ENCODE peak calls at places on chromosomes 16 and 17, in four cellular contexts. One of them, this sample, is unnamed.

GRCh38 chr17:35022536-35023063 is 40.9 kb downstream of the RFFL start:
- DNase-seq in NCI-H1092 treated with DMSO at 0.1 percent for 48 hours: peak; percentile 89
- DNase-seq in stimulated activated naive CD8-positive, alpha-beta T cell treated with anti-CD3 and anti-CD28 coated beads, Interleukin-15, Interleukin-2, amounts not matched to agents 100 U/mL and 50 U/mL, for 24 hours: peak; percentile 79
- DNase-seq in GM04503: peak; percentile 45
- DNase-seq in this sample: peak; percentile 95

GRCh38 chr17:31550389-31551056 is 159.0 kb downstream of the RAB11FIP4 start:
- DNase-seq in NCI-H1092 treated with DMSO at 0.1 percent for 48 hours: no peak
- DNase-seq in stimulated activated naive CD8-positive, alpha-beta T cell treated with anti-CD3 and anti-CD28 coated beads, Interleukin-15, Interleukin-2, amounts not matched to agents 100 U/mL and 50 U/mL, for 24 hours: no peak
- DNase-seq in GM04503: no peak
- DNase-seq in this sample: no peak

GRCh38 chr16:87324411-87325275 is 7.5 kb upstream of the C16orf95 start:
- DNase-seq in NCI-H1092 treated with DMSO at 0.1 percent for 48 hours: peak; percentile 46
- DNase-seq in stimulated activated naive CD8-positive, alpha-beta T cell treated with anti-CD3 and anti-CD28 coated beads, Interleukin-15, Interleukin-2, amounts not matched to agents 100 U/mL and 50 U/mL, for 24 hours: peak; percentile 47
- DNase-seq in GM04503: no peak
- DNase-seq in this sample: no peak

GRCh38 chr16:57720142-57720575 is 15.4 kb upstream of the KATNB1 start:
- DNase-seq in NCI-H1092 treated with DMSO at 0.1 percent for 48 hours: peak; percentile 15
- DNase-seq in stimulated activated naive CD8-positive, alpha-beta T cell treated with anti-CD3 and anti-CD28 coated beads, Interleukin-15, Interleukin-2, amounts not matched to agents 100 U/mL and 50 U/mL, for 24 hours: peak; percentile 64
- DNase-seq in GM04503: peak; percentile 4
- DNase-seq in this sample: peak; percentile 42

GRCh38 chr16:15636392-15636873 is 6.5 kb downstream of the MARF1 start:
- DNase-seq in NCI-H1092 treated with DMSO at 0.1 percent for 48 hours: no peak
- DNase-seq in stimulated activated naive CD8-positive, alpha-beta T cell treated with anti-CD3 and anti-CD28 coated beads, Interleukin-15, Interleukin-2, amounts not matched to agents 100 U/mL and 50 U/mL, for 24 hours: no peak
- DNase-seq in GM04503: no peak
- DNase-seq in this sample: no peak

GRCh38 chr17:65385726-65386125 is 175.7 kb downstream of the AXIN2 start:
- DNase-seq in NCI-H1092 treated with DMSO at 0.1 percent for 48 hours: no peak
- DNase-seq in stimulated activated naive CD8-positive, alpha-beta T cell treated with anti-CD3 and anti-CD28 coated beads, Interleukin-15, Interleukin-2, amounts not matched to agents 100 U/mL and 50 U/mL, for 24 hours: no peak
- DNase-seq in GM04503: no peak
- DNase-seq in this sample: no peak

GRCh38 chr17:70859829-70860228 is 690.5 kb downstream of the KCNJ2 start:
- DNase-seq in NCI-H1092 treated with DMSO at 0.1 percent for 48 hours: no peak
- DNase-seq in stimulated activated naive CD8-positive, alpha-beta T cell treated with anti-CD3 and anti-CD28 coated beads, Interleukin-15, Interleukin-2, amounts not matched to agents 100 U/mL and 50 U/mL, for 24 hours: no peak
- DNase-seq in GM04503: no peak
- DNase-seq in this sample: no peak

GRCh38 chr17:66952031-66952524 is 12.4 kb upstream of the CACNG4 start:
- DNase-seq in NCI-H1092 treated with DMSO at 0.1 percent for 48 hours: no peak
- DNase-seq in stimulated activated naive CD8-positive, alpha-beta T cell treated with anti-CD3 and anti-CD28 coated beads, Interleukin-15, Interleukin-2, amounts not matched to agents 100 U/mL and 50 U/mL, for 24 hours: no peak
- DNase-seq in GM04503: peak; percentile 82
- DNase-seq in this sample: peak; percentile 71

GRCh38 chr16:48538746-48539484 is 71.1 kb downstream of the N4BP1 start:
- DNase-seq in NCI-H1092 treated with DMSO at 0.1 percent for 48 hours: no peak
- DNase-seq in stimulated activated naive CD8-positive, alpha-beta T cell treated with anti-CD3 and anti-CD28 coated beads, Interleukin-15, Interleukin-2, amounts not matched to agents 100 U/mL and 50 U/mL, for 24 hours: peak; percentile 21
- DNase-seq in GM04503: no peak
- DNase-seq in this sample: no peak

GRCh38 chr17:53570731-53571130 is 252.0 kb upstream of the KIF2B start:
- DNase-seq in NCI-H1092 treated with DMSO at 0.1 percent for 48 hours: no peak
- DNase-seq in stimulated activated naive CD8-positive, alpha-beta T cell treated with anti-CD3 and anti-CD28 coated beads, Interleukin-15, Interleukin-2, amounts not matched to agents 100 U/mL and 50 U/mL, for 24 hours: no peak
- DNase-seq in GM04503: no peak
- DNase-seq in this sample: no peak

GRCh38 chr17:21177854-21178600 is 35.9 kb downstream of the TMEM11 start:
- DNase-seq in NCI-H1092 treated with DMSO at 0.1 percent for 48 hours: no peak
- DNase-seq in stimulated activated naive CD8-positive, alpha-beta T cell treated with anti-CD3 and anti-CD28 coated beads, Interleukin-15, Interleukin-2, amounts not matched to agents 100 U/mL and 50 U/mL, for 24 hours: no peak
- DNase-seq in GM04503: no peak
- DNase-seq in this sample: no peak

GRCh38 chr17:63696381-63696961 is 3.5 kb downstream of the LIMD2 start:
- DNase-seq in NCI-H1092 treated with DMSO at 0.1 percent for 48 hours: no peak
- DNase-seq in stimulated activated naive CD8-positive, alpha-beta T cell treated with anti-CD3 and anti-CD28 coated beads, Interleukin-15, Interleukin-2, amounts not matched to agents 100 U/mL and 50 U/mL, for 24 hours: peak; percentile 44
- DNase-seq in GM04503: no peak
- DNase-seq in this sample: peak; percentile 21

GRCh38 chr17:51298508-51299371 is 38.4 kb downstream of the UTP18 start:
- DNase-seq in NCI-H1092 treated with DMSO at 0.1 percent for 48 hours: peak; percentile 2
- DNase-seq in stimulated activated naive CD8-positive, alpha-beta T cell treated with anti-CD3 and anti-CD28 coated beads, Interleukin-15, Interleukin-2, amounts not matched to agents 100 U/mL and 50 U/mL, for 24 hours: no peak
- DNase-seq in GM04503: no peak
- DNase-seq in this sample: peak; percentile 11

GRCh38 chr17:55690105-55690508 is 32.6 kb downstream of the TMEM100 start:
- DNase-seq in NCI-H1092 treated with DMSO at 0.1 percent for 48 hours: no peak
- DNase-seq in stimulated activated naive CD8-positive, alpha-beta T cell treated with anti-CD3 and anti-CD28 coated beads, Interleukin-15, Interleukin-2, amounts not matched to agents 100 U/mL and 50 U/mL, for 24 hours: no peak
- DNase-seq in GM04503: no peak
- DNase-seq in this sample: peak; percentile 72

GRCh38 chr17:49229805-49230600 is 584 bp downstream of the PHOSPHO1 start:
- DNase-seq in NCI-H1092 treated with DMSO at 0.1 percent for 48 hours: no peak
- DNase-seq in stimulated activated naive CD8-positive, alpha-beta T cell treated with anti-CD3 and anti-CD28 coated beads, Interleukin-15, Interleukin-2, amounts not matched to agents 100 U/mL and 50 U/mL, for 24 hours: no peak
- DNase-seq in GM04503: no peak
- DNase-seq in this sample: no peak

GRCh38 chr17:15883617-15884111 is 61.3 kb upstream of the ADORA2B start:
- DNase-seq in NCI-H1092 treated with DMSO at 0.1 percent for 48 hours: no peak
- DNase-seq in stimulated activated naive CD8-positive, alpha-beta T cell treated with anti-CD3 and anti-CD28 coated beads, Interleukin-15, Interleukin-2, amounts not matched to agents 100 U/mL and 50 U/mL, for 24 hours: no peak
- DNase-seq in GM04503: peak; percentile 25
- DNase-seq in this sample: peak; percentile 73

GRCh38 chr17:44400226-44400847 is 10.9 kb upstream of the ITGA2B start:
- DNase-seq in NCI-H1092 treated with DMSO at 0.1 percent for 48 hours: no peak
- DNase-seq in stimulated activated naive CD8-positive, alpha-beta T cell treated with anti-CD3 and anti-CD28 coated beads, Interleukin-15, Interleukin-2, amounts not matched to agents 100 U/mL and 50 U/mL, for 24 hours: no peak
- DNase-seq in GM04503: no peak
- DNase-seq in this sample: peak; percentile 9

GRCh38 chr17:40791808-40792436 is 7.8 kb downstream of the KRT28 start:
- DNase-seq in NCI-H1092 treated with DMSO at 0.1 percent for 48 hours: peak; percentile 4
- DNase-seq in stimulated activated naive CD8-positive, alpha-beta T cell treated with anti-CD3 and anti-CD28 coated beads, Interleukin-15, Interleukin-2, amounts not matched to agents 100 U/mL and 50 U/mL, for 24 hours: no peak
- DNase-seq in GM04503: peak; percentile 16
- DNase-seq in this sample: peak; percentile 65